ENCODE peak calls at places on chromosomes 2 and 18, in nine cellular contexts. S is tibial artery, T is colonic mucosa, A is mesenchymal stem cell, Z is NCI-H1092 treated with DMSO at 0.1 percent for 48 hours, X is adipocyte, N is spleen, W is HT1080, O is left ventricle myocardium inferior. U is an unnamed sample.

GRCh38 chr18:49904871-49905555 is 91.7 kb upstream of the ACAA2 start:
- DNase-seq in S (no peak), T (no peak), A (no peak), Z (no peak), X (no peak), N (no peak), W (no peak), O (no peak), U (no peak)

GRCh38 chr2:66962625-66963207 is 434.4 kb upstream of the ETAA1 start:
- DNase-seq in S (no peak), T (no peak), A (peak), Z (no peak), X (no peak), N (no peak), W (no peak), O (no peak), U (peak)

GRCh38 chr2:68556384-68556783 is 87.0 kb upstream of the PROKR1 start:
- DNase-seq in S (no peak), T (no peak), A (peak), Z (no peak), X (no peak), N (no peak), W (no peak), O (no peak), U (no peak)

GRCh38 chr2:37623971-37624897 is 47.2 kb downstream of the CDC42EP3 start:
- DNase-seq in S (no peak), T (no peak), A (peak), Z (no peak), X (no peak), N (no peak), W (peak), O (no peak), U (peak)

GRCh38 chr2:71082402-71083252 is 14.2 kb downstream of the NAGK start:
- DNase-seq in S (no peak), T (no peak), A (no peak), Z (no peak), X (no peak), N (no peak), W (no peak), O (no peak), U (no peak)

GRCh38 chr2:203579131-203579643 is 44.1 kb upstream of the RAPH1 start:
- DNase-seq in S (no peak), T (peak), A (peak), Z (no peak), X (peak), N (no peak), W (peak), O (no peak), U (peak)

GRCh38 chr2:211251016-211251415 is 694.6 kb downstream of the CPS1 start:
- DNase-seq in S (no peak), T (no peak), A (no peak), Z (no peak), X (no peak), N (no peak), W (no peak), O (no peak), U (no peak)

GRCh38 chr18:60024857-60025256 is 125.1 kb downstream of the PMAIP1 start:
- DNase-seq in S (no peak), T (no peak), A (peak), Z (no peak), X (peak), N (no peak), W (no peak), O (no peak), U (peak)

GRCh38 chr18:23277399-23277798 is 142.1 kb downstream of the CABLES1 start:
- DNase-seq in S (no peak), T (no peak), A (no peak), Z (no peak), X (no peak), N (no peak), W (no peak), O (no peak), U (no peak)

GRCh38 chr2:216690451-216691209 is 4.7 kb downstream of the IGFBP5 start:
- DNase-seq in S (peak), T (no peak), A (peak), Z (no peak), X (peak), N (no peak), W (no peak), O (no peak), U (no peak)

GRCh38 chr18:59674534-59674933 is 22.7 kb downstream of the CCBE1 start:
- DNase-seq in S (no peak), T (no peak), A (no peak), Z (no peak), X (peak), N (no peak), W (no peak), O (no peak), U (no peak)

GRCh38 chr18:45008694-45009372 is 328.1 kb downstream of the SETBP1 start:
- DNase-seq in S (no peak), T (no peak), A (no peak), Z (peak), X (no peak), N (peak), W (no peak), O (no peak), U (no peak)

GRCh38 chr2:142748559-142749099 is 128.8 kb upstream of the KYNU start:
- DNase-seq in S (no peak), T (no peak), A (no peak), Z (no peak), X (no peak), N (no peak), W (no peak), O (no peak), U (no peak)

GRCh38 chr2:227783404-227784138 is 30.1 kb upstream of the CCL20 start:
- DNase-seq in S (no peak), T (no peak), A (no peak), Z (no peak), X (no peak), N (no peak), W (no peak), O (no peak), U (no peak)

GRCh38 chr18:58446661-58447060 is 182.2 kb downstream of the ALPK2 start:
- DNase-seq in S (no peak), T (no peak), A (no peak), Z (no peak), X (no peak), N (no peak), W (no peak), O (no peak), U (no peak)

GRCh38 chr18:14976736-14977430 is 228.9 kb downstream of the ANKRD30B start:
- DNase-seq in S (no peak), T (no peak), A (no peak), Z (no peak), X (no peak), N (no peak), W (peak), O (no peak), U (peak)

GRCh38 chr18:5895886-5896740 is 791 bp upstream of the TMEM200C start:
- DNase-seq in S (no peak), T (no peak), A (peak), Z (no peak), X (peak), N (peak), W (no peak), O (peak), U (no peak)

GRCh38 chr2:201118957-201119848 is 3.2 kb downstream of the CFLAR start:
- DNase-seq in S (no peak), T (no peak), A (peak), Z (no peak), X (peak), N (no peak), W (no peak), O (no peak), U (peak)

GRCh38 chr2:27766287-27766661 is 5.2 kb upstream of the MRPL33 start:
- DNase-seq in S (no peak), T (no peak), A (no peak), Z (no peak), X (no peak), N (no peak), W (no peak), O (no peak), U (no peak)

GRCh38 chr2:144509548-144510205 is 10.2 kb downstream of the ZEB2 start:
- DNase-seq in S (no peak), T (no peak), A (peak), Z (no peak), X (no peak), N (no peak), W (no peak), O (no peak), U (no peak)

GRCh38 chr18:55233850-55234249 is 274.6 kb upstream of the CCDC68 start:
- DNase-seq in S (no peak), T (no peak), A (no peak), Z (no peak), X (no peak), N (no peak), W (no peak), O (no peak), U (peak)

GRCh38 chr2:105380432-105381118 is 18.3 kb downstream of the FHL2 start:
- DNase-seq in S (no peak), T (no peak), A (peak), Z (no peak), X (peak), N (no peak), W (no peak), O (no peak), U (peak)

GRCh38 chr18:7452331-7452730 is 114.8 kb upstream of the PTPRM start:
- DNase-seq in S (peak), T (no peak), A (peak), Z (peak), X (peak), N (no peak), W (peak), O (no peak), U (peak)

GRCh38 chr2:183927367-183928355 is 670.7 kb upstream of the ZNF804A start:
- DNase-seq in S (no peak), T (no peak), A (peak), Z (no peak), X (peak), N (no peak), W (peak), O (no peak), U (peak)

GRCh38 chr2:241771286-241772062 is 5.1 kb upstream of the GAL3ST2 start:
- DNase-seq in S (peak), T (no peak), A (no peak), Z (no peak), X (peak), N (peak), W (no peak), O (no peak), U (peak)

GRCh38 chr2:234996467-234997270 is 44.9 kb downstream of the SH3BP4 start:
- DNase-seq in S (no peak), T (no peak), A (peak), Z (no peak), X (peak), N (no peak), W (peak), O (no peak), U (peak)

GRCh38 chr2:5150871-5151270 is 541.3 kb upstream of the SOX11 start:
- DNase-seq in S (no peak), T (no peak), A (no peak), Z (no peak), X (no peak), N (no peak), W (no peak), O (no peak), U (no peak)

GRCh38 chr2:107932986-107933385 is 53.3 kb upstream of the SLC5A7 start:
- DNase-seq in S (no peak), T (no peak), A (peak), Z (peak), X (peak), N (no peak), W (no peak), O (no peak), U (peak)

GRCh38 chr18:41967680-41968079 is 12.6 kb downstream of the PIK3C3 start:
- DNase-seq in S (no peak), T (no peak), A (no peak), Z (no peak), X (no peak), N (no peak), W (no peak), O (no peak), U (peak)

GRCh38 chr2:1049691-1050090 is 99.0 kb downstream of the SNTG2 start:
- DNase-seq in S (no peak), T (no peak), A (no peak), Z (no peak), X (peak), N (no peak), W (peak), O (no peak), U (peak)

GRCh38 chr2:152609174-152609573 is 108.1 kb downstream of the PRPF40A start:
- DNase-seq in S (no peak), T (no peak), A (no peak), Z (no peak), X (peak), N (no peak), W (no peak), O (no peak), U (no peak)

GRCh38 chr18:36328916-36329315 is 31.4 kb downstream of the FHOD3 start:
- DNase-seq in S (no peak), T (no peak), A (no peak), Z (no peak), X (no peak), N (no peak), W (no peak), O (no peak), U (no peak)

GRCh38 chr2:168758970-168759820 is 43.2 kb upstream of the NOSTRIN start:
- DNase-seq in S (no peak), T (no peak), A (peak), Z (peak), X (peak), N (no peak), W (peak), O (no peak), U (peak)

U was measured in choroid plexus epithelial cell.